ENCODE peak calls at places on chromosome 13, in five cellular contexts. K is upper lobe of right lung, N is DMS153, Y is AML-193, Q is stromal cell of bone marrow. D is an unnamed sample.

GRCh38 chr13:60627071-60627686 is 230.2 kb downstream of the TDRD3 start:
- DNase-seq in Y (peak), K (no peak), Q (no peak), N (no peak), D (peak)

GRCh38 chr13:43874512-43875092 is 4.9 kb downstream of the CCDC122 start:
- DNase-seq in K (no peak), Q (no peak), N (peak), Y (peak), D (peak)

GRCh38 chr13:66992183-66992582 is 238.0 kb downstream of the PCDH9 start:
- DNase-seq in N (no peak), Q (peak), K (no peak), Y (no peak), D (no peak)

GRCh38 chr13:48094404-48094780 is 512 bp downstream of the MED4 start:
- DNase-seq in Q (no peak), Y (no peak), K (no peak), N (no peak), D (no peak)

GRCh38 chr13:63381078-63381859 is 1965.6 kb upstream of the PCDH20 start:
- DNase-seq in Q (no peak), K (no peak), N (no peak), Y (peak), D (peak)

GRCh38 chr13:45356966-45357689 is 16.1 kb upstream of the TPT1 start:
- DNase-seq in N (no peak), Y (no peak), Q (no peak), K (no peak), D (peak)

GRCh38 chr13:56189439-56189838 is 951.3 kb upstream of the PRR20A start:
- DNase-seq in Y (no peak), Q (no peak), K (no peak), N (no peak), D (no peak)

GRCh38 chr13:30341815-30342570 is 34.6 kb upstream of the KATNAL1 start:
- DNase-seq in Q (peak), Y (no peak), N (no peak), K (peak), D (no peak)

GRCh38 chr13:101398920-101399319 is 17.4 kb downstream of the NALCN start:
- DNase-seq in Y (no peak), Q (peak), K (no peak), N (no peak), D (no peak)

GRCh38 chr13:33262997-33263396 is 22.6 kb downstream of the STARD13 start:
- DNase-seq in N (no peak), Y (peak), Q (no peak), K (no peak), D (peak)

GRCh38 chr13:30734434-30734833 is 909 bp upstream of the ALOX5AP start:
- DNase-seq in Q (no peak), N (no peak), Y (no peak), K (no peak), D (no peak)

GRCh38 chr13:109285586-109285985 is 500.8 kb downstream of the IRS2 start:
- DNase-seq in N (no peak), K (no peak), Q (no peak), Y (no peak), D (no peak)

GRCh38 chr13:45132384-45133064 is 12.2 kb downstream of the GTF2F2 start:
- DNase-seq in K (no peak), Y (no peak), N (no peak), Q (no peak), D (peak)

GRCh38 chr13:113350065-113350937 is 13.6 kb downstream of the GRTP1 start:
- DNase-seq in Y (no peak), Q (no peak), N (no peak), K (no peak), D (no peak)

GRCh38 chr13:47545206-47545605 is 455.9 kb downstream of the SUCLA2 start:
- DNase-seq in K (no peak), Y (no peak), Q (no peak), N (no peak), D (no peak)

GRCh38 chr13:48975101-48975925 is at the start of gene FNDC3A:
- DNase-seq in K (peak), N (peak), Y (peak), Q (no peak), D (peak)

GRCh38 chr13:33351324-33351723 is 65.8 kb upstream of the STARD13 start:
- DNase-seq in Y (no peak), K (no peak), Q (peak), N (no peak), D (peak)

GRCh38 chr13:28100149-28101121 is at the start of gene FLT3:
- DNase-seq in Y (peak), K (peak), Q (no peak), N (no peak), D (peak)

GRCh38 chr13:82800391-82800790 is 1081.9 kb downstream of the SLITRK1 start:
- DNase-seq in Y (no peak), Q (no peak), K (no peak), N (no peak), D (no peak)

GRCh38 chr13:106867249-106867648 is 299.3 kb upstream of the ARGLU1 start:
- DNase-seq in Y (no peak), N (no peak), Q (no peak), K (no peak), D (no peak)

GRCh38 chr13:51130348-51130747 is 19.3 kb upstream of the C13orf42 start:
- DNase-seq in K (no peak), Q (no peak), N (no peak), Y (no peak), D (no peak)

GRCh38 chr13:29924482-29924884 is 74.1 kb upstream of the UBL3 start:
- DNase-seq in Q (no peak), Y (no peak), N (no peak), K (no peak), D (no peak)

GRCh38 chr13:23984541-23984940 is 87.2 kb upstream of the C1QTNF9B start:
- DNase-seq in Y (no peak), Q (no peak), K (no peak), N (no peak), D (no peak)

GRCh38 chr13:99439048-99439447 is 62.2 kb upstream of the TM9SF2 start:
- DNase-seq in Y (no peak), Q (no peak), K (no peak), N (no peak), D (no peak)

GRCh38 chr13:104773775-104774174 is 1707.6 kb upstream of the SLC10A2 start:
- DNase-seq in N (peak), Y (peak), Q (peak), K (no peak), D (peak)

GRCh38 chr13:51276684-51277083 is 54.5 kb downstream of the FAM124A start:
- DNase-seq in Q (no peak), N (no peak), Y (no peak), K (no peak), D (no peak)

GRCh38 chr13:79528356-79528755 is 47.4 kb downstream of the NDFIP2 start:
- DNase-seq in N (no peak), Y (no peak), K (no peak), Q (no peak), D (no peak)

GRCh38 chr13:85497652-85498051 is 301.6 kb downstream of the SLITRK6 start:
- DNase-seq in K (no peak), Y (no peak), Q (peak), N (no peak), D (no peak)

GRCh38 chr13:28297341-28297740 is 159.0 kb downstream of the PAN3 start:
- DNase-seq in Q (no peak), Y (no peak), N (no peak), K (no peak), D (no peak)

GRCh38 chr13:75384881-75385707 is 96.9 kb downstream of the TBC1D4 start:
- DNase-seq in N (peak), K (no peak), Q (no peak), Y (no peak), D (peak)

GRCh38 chr13:71524245-71525002 is 342.6 kb downstream of the DACH1 start:
- DNase-seq in Q (no peak), Y (no peak), N (no peak), K (no peak), D (no peak)